ENCODE peak calls at places on chromosomes 5 and 9, in four cellular contexts. One of them, this sample, is unnamed. For H3K4me1, the result is how much of the 10 kb centered on the place peaks cover.

GRCh38 chr5:56123531-56124243 is 109.4 kb downstream of the ANKRD55 start:
- DNase-seq in H1: peak
- DNase-seq in fibroblast of lung: peak
- DNase-seq in HCT116: peak
- DNase-seq in this sample: peak

GRCh38 chr9:2055203-2055658 is 40.1 kb downstream of the SMARCA2 start:
- DNase-seq in H1: no peak
- DNase-seq in fibroblast of lung: peak
- DNase-seq in HCT116: no peak
- DNase-seq in this sample: peak

GRCh38 chr5:42349163-42349562 is 74.1 kb upstream of the GHR start:
- DNase-seq in H1: no peak
- DNase-seq in fibroblast of lung: no peak
- DNase-seq in HCT116: no peak
- DNase-seq in this sample: no peak

GRCh38 chr9:108083796-108084352 is 594.3 kb upstream of the KLF4 start:
- DNase-seq in H1: no peak
- DNase-seq in fibroblast of lung: no peak
- DNase-seq in HCT116: no peak
- DNase-seq in this sample: no peak

GRCh38 chr5:37086466-37087178 is 162.6 kb downstream of the CPLANE1 start:
- DNase-seq in H1: peak
- DNase-seq in fibroblast of lung: peak
- DNase-seq in HCT116: no peak
- DNase-seq in this sample: no peak

GRCh38 chr9:22052376-22052945 is 43.4 kb upstream of the CDKN2B start:
- DNase-seq in H1: no peak
- DNase-seq in fibroblast of lung: peak
- DNase-seq in HCT116: peak
- DNase-seq in this sample: peak

GRCh38 chr9:134275379-134275778 is 50.9 kb upstream of the RXRA start:
- DNase-seq in H1: peak
- DNase-seq in fibroblast of lung: no peak
- DNase-seq in HCT116: no peak
- DNase-seq in this sample: no peak

GRCh38 chr5:171418982-171419662 is at the start of gene FGF18:
- DNase-seq in H1: no peak
- DNase-seq in fibroblast of lung: peak
- DNase-seq in HCT116: peak
- DNase-seq in this sample: no peak

GRCh38 chr5:3107118-3107517 is 355.6 kb upstream of the IRX2 start:
- DNase-seq in H1: no peak
- DNase-seq in fibroblast of lung: no peak
- DNase-seq in HCT116: no peak
- DNase-seq in this sample: no peak

GRCh38 chr9:132150256-132150655 is 11.6 kb upstream of the NTNG2 start:
- DNase-seq in H1: no peak
- DNase-seq in fibroblast of lung: no peak
- DNase-seq in HCT116: no peak
- DNase-seq in this sample: no peak

GRCh38 chr9:133359420-133360175 is 3.2 kb downstream of the SURF2 start:
- DNase-seq in H1: no peak
- DNase-seq in fibroblast of lung: no peak
- DNase-seq in HCT116: no peak
- DNase-seq in this sample: no peak

GRCh38 chr5:147748590-147748989 is 33.9 kb downstream of the JAKMIP2 start:
- DNase-seq in H1: peak
- DNase-seq in fibroblast of lung: no peak
- DNase-seq in HCT116: no peak
- DNase-seq in this sample: no peak

GRCh38 chr9:3658964-3659363 is 133.2 kb upstream of the RFX3 start:
- DNase-seq in H1: no peak
- DNase-seq in fibroblast of lung: no peak
- DNase-seq in HCT116: no peak
- DNase-seq in this sample: no peak

GRCh38 chr9:132885691-132886357 is 7.1 kb downstream of the SPACA9 start:
- DNase-seq in H1: no peak
- DNase-seq in fibroblast of lung: no peak
- DNase-seq in HCT116: no peak
- DNase-seq in this sample: no peak

GRCh38 chr9:107784235-107784958 is 294.8 kb upstream of the KLF4 start:
- DNase-seq in H1: no peak
- DNase-seq in fibroblast of lung: peak
- DNase-seq in HCT116: peak
- DNase-seq in this sample: no peak

GRCh38 chr5:180090769-180091546 is 19.4 kb upstream of the RNF130 start:
- DNase-seq in H1: no peak
- DNase-seq in fibroblast of lung: peak
- DNase-seq in HCT116: peak
- DNase-seq in this sample: no peak

GRCh38 chr9:108549184-108549583 is 306.6 kb downstream of the ACTL7B start:
- DNase-seq in H1: no peak
- DNase-seq in fibroblast of lung: no peak
- DNase-seq in HCT116: no peak
- DNase-seq in this sample: no peak

GRCh38 chr9:118829334-118829733 is 539.9 kb downstream of the BRINP1 start:
- DNase-seq in H1: no peak
- DNase-seq in fibroblast of lung: peak
- DNase-seq in HCT116: no peak
- DNase-seq in this sample: no peak

GRCh38 chr5:161851691-161852299 is 3.9 kb downstream of the GABRA1 start:
- DNase-seq in H1: no peak
- DNase-seq in fibroblast of lung: no peak
- DNase-seq in HCT116: no peak
- DNase-seq in this sample: no peak

GRCh38 chr9:114989600-114990410 is 59.4 kb upstream of the TNFSF8 start:
- DNase-seq in H1: no peak
- DNase-seq in fibroblast of lung: no peak
- DNase-seq in HCT116: no peak
- DNase-seq in this sample: no peak

GRCh38 chr5:135398160-135398854 is 724 bp downstream of the MACROH2A1 start:
- DNase-seq in H1: no peak
- DNase-seq in fibroblast of lung: peak
- DNase-seq in HCT116: peak
- DNase-seq in this sample: no peak

GRCh38 chr5:107248065-107248695 is 422.6 kb downstream of the EFNA5 start:
- DNase-seq in H1: peak
- DNase-seq in fibroblast of lung: peak
- DNase-seq in HCT116: peak
- DNase-seq in this sample: peak

GRCh38 chr9:37961346-37961745 is 57.4 kb upstream of the SLC25A51 start:
- DNase-seq in H1: no peak
- DNase-seq in fibroblast of lung: no peak
- DNase-seq in HCT116: no peak
- DNase-seq in this sample: no peak

GRCh38 chr9:76980566-76980965 is 38.9 kb upstream of the FOXB2 start:
- DNase-seq in H1: no peak
- DNase-seq in fibroblast of lung: peak
- DNase-seq in HCT116: no peak
- DNase-seq in this sample: no peak

GRCh38 chr5:83559141-83559785 is 87.7 kb downstream of the VCAN start:
- DNase-seq in H1: no peak
- DNase-seq in fibroblast of lung: peak
- DNase-seq in HCT116: no peak
- DNase-seq in this sample: no peak

GRCh38 chr9:115333671-115334070 is 215.7 kb upstream of the TNC start:
- DNase-seq in H1: no peak
- DNase-seq in fibroblast of lung: no peak
- DNase-seq in HCT116: no peak
- DNase-seq in this sample: no peak

GRCh38 chr9:27638716-27639115 is 65.4 kb upstream of the C9orf72 start:
- DNase-seq in H1: no peak
- DNase-seq in fibroblast of lung: no peak
- DNase-seq in HCT116: no peak
- DNase-seq in this sample: no peak

GRCh38 chr5:66841264-66841663 is 245.1 kb downstream of the MAST4 start:
- DNase-seq in H1: no peak
- DNase-seq in fibroblast of lung: no peak
- DNase-seq in HCT116: no peak
- DNase-seq in this sample: no peak

GRCh38 chr5:66843065-66843464 is 246.9 kb downstream of the MAST4 start:
- DNase-seq in H1: no peak
- DNase-seq in fibroblast of lung: no peak
- DNase-seq in HCT116: no peak
- DNase-seq in this sample: no peak

GRCh38 chr5:66840527-66841013 is 244.4 kb downstream of the MAST4 start:
- DNase-seq in H1: no peak
- DNase-seq in fibroblast of lung: no peak
- DNase-seq in HCT116: no peak
- DNase-seq in this sample: no peak

DNA sequence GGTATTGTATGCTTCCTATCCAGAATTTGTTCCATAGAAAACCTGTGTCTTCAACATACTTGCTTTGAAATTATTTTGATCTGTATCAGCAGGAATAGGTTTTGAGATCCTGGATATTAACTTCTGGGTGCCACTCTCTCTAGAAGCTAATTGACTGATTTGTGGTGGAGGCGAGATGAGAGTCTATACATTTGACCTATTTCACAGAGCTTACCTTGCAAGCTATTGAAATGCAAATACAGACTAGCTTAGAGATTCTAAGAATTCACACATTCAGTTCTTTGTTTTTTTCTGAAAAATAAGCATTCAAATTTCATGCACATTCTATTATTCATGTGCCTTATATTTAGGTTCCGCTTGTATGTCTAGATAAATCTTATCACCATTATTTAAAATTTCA is 246.3 kb downstream of the MAST4 start:
- DNase-seq in H1: no peak
- DNase-seq in fibroblast of lung: no peak
- DNase-seq in HCT116: no peak
- DNase-seq in this sample: no peak
- TF ChIP-seq CTCF in H1: no peak
- TF ChIP-seq CTCF in fibroblast of lung: no peak
- TF ChIP-seq CTCF in HCT116: no peak
- TF ChIP-seq CTCF in this sample: no peak

GRCh38 chr9:93955356-93956182 is 414 bp upstream of the BARX1 start:
- DNase-seq in H1: no peak
- DNase-seq in fibroblast of lung: no peak
- DNase-seq in HCT116: no peak
- DNase-seq in this sample: no peak

GRCh38 chr9:93954436-93955355 is at the start of gene BARX1:
- DNase-seq in H1: no peak
- DNase-seq in fibroblast of lung: no peak
- DNase-seq in HCT116: no peak
- DNase-seq in this sample: no peak

GRCh38 chr9:93952119-93952783 is 2.9 kb downstream of the BARX1 start:
- DNase-seq in H1: no peak
- DNase-seq in fibroblast of lung: no peak
- DNase-seq in HCT116: no peak
- DNase-seq in this sample: no peak

GRCh38 chr9:93952784-93953491 is 2.2 kb downstream of the BARX1 start:
- DNase-seq in H1: no peak
- DNase-seq in fibroblast of lung: no peak
- DNase-seq in HCT116: no peak
- DNase-seq in this sample: no peak

DNA sequence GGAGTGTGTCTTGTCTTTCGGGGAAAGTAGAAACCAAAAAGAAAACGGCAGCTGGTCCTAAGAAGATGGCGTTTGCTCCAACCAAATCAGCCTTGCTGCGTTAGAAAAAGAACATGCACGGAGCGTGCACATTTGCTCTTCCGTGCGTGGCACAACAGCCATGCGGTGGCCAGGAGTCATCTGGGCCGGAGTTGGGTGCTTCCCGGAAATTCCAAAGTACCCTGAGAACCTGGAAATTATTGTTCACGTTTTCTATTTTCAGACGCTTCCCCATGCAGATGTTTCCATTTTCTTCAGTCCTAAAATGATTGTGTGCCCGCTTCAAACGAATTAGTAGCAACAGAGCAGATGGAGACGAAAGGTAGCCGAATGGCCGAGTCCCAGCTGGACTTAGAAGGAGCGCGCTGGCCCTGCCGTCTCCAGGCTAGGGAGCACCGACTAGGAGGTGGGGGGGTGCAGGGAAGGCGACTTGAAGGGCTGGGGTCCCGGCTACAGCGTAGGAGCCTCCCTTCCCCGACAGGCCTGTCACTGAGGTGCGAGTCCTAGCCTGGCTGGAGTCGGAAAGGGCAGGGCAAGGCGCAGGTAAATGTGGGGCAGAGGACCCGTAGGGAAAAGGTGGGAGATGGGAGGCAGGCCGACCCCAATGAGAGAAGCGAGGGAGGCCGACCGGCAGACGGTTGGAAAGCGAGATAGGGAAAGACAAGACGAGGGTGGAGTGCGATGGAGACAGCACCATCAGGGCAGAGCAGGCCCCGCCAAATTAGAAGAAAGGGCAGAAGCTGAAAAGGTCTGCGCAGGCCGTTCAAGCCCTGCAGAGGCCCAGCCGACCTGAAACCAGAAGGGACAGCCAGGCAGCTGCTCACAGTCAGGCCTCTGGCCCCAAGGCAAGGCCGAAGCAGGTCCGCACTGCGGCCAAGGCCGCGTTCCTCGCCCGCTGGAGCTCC is 1.4 kb downstream of the BARX1 start:
- DNase-seq in H1: no peak
- DNase-seq in fibroblast of lung: no peak
- DNase-seq in HCT116: no peak
- DNase-seq in this sample: no peak
- TF ChIP-seq EZH2 in H1: peak
- TF ChIP-seq EZH2 in fibroblast of lung: no peak
- TF ChIP-seq EZH2 in HCT116: no peak
- TF ChIP-seq EZH2 in this sample: no peak

GRCh38 chr5:154773314-154773713 is 18.1 kb downstream of the LARP1 start:
- DNase-seq in H1: no peak
- DNase-seq in fibroblast of lung: no peak
- DNase-seq in HCT116: no peak
- DNase-seq in this sample: no peak
- H3K4me1 ChIP-seq in H1: under half
- H3K4me1 ChIP-seq in fibroblast of lung: under half
- H3K4me1 ChIP-seq in HCT116: half or more
- H3K4me1 ChIP-seq in this sample: under half

GRCh38 chr9:121196389-121196788 is 5.3 kb downstream of the RAB14 start:
- DNase-seq in H1: no peak
- DNase-seq in fibroblast of lung: no peak
- DNase-seq in HCT116: no peak
- DNase-seq in this sample: no peak

GRCh38 chr9:121194730-121195129 is 6.9 kb downstream of the RAB14 start:
- DNase-seq in H1: no peak
- DNase-seq in fibroblast of lung: no peak
- DNase-seq in HCT116: no peak
- DNase-seq in this sample: peak

GRCh38 chr9:121199921-121200320 is 1.7 kb downstream of the RAB14 start:
- DNase-seq in H1: no peak
- DNase-seq in fibroblast of lung: peak
- DNase-seq in HCT116: no peak
- DNase-seq in this sample: no peak

GRCh38 chr9:121198512-121199042 is 3.1 kb downstream of the RAB14 start:
- DNase-seq in H1: no peak
- DNase-seq in fibroblast of lung: no peak
- DNase-seq in HCT116: no peak
- DNase-seq in this sample: no peak

DNA sequence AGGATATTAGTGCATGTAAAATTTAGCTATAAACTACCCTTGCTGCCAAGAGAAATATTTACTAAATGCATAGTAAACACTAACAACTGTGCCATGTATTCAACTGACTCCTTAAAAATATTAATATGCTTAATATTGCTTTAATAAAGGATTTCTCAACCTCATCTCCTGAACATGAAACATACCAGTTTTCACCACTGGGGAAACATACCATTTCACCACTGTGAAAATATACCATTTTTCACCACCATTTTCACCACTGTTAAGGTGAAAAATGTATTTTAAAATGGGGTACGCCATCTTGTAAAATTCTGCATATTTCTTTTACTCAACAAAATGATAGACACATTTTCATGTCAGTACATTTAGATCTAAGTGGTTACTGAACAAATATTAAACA is 4.5 kb downstream of the RAB14 start:
- DNase-seq in H1: no peak
- DNase-seq in fibroblast of lung: no peak
- DNase-seq in HCT116: no peak
- DNase-seq in this sample: no peak
- TF ChIP-seq CTCF in H1: no peak
- TF ChIP-seq CTCF in fibroblast of lung: no peak
- TF ChIP-seq CTCF in HCT116: peak
- TF ChIP-seq CTCF in this sample: no peak